ENCODE peak calls at places on chromosomes 6 and 20, in four cellular contexts. R is progenitor cell of endocrine pancreas, L is stomach, D is endodermal cell. F is an unnamed sample.
A peak's percentile ranks its signal among the peaks of the same experiment; 100 is the strongest.

GRCh38 chr6:135675862-135676261 is 175.6 kb upstream of the PDE7B start:
- DNase-seq in R (peak; percentile 16), L (no peak), D (peak; percentile 72), F (peak; percentile 8)

GRCh38 chr6:106163966-106164877 is 78.1 kb downstream of the PRDM1 start:
- DNase-seq in R (no peak), L (no peak), D (no peak), F (no peak)

GRCh38 chr6:47698342-47698787 is at the start of gene ADGRF4:
- DNase-seq in R (no peak), L (no peak), D (no peak), F (no peak)

GRCh38 chr6:44655368-44656342 is 268.1 kb downstream of the CDC5L start:
- DNase-seq in R (peak; percentile 77), L (peak; percentile 64), D (peak; percentile 99), F (peak; percentile 68)

GRCh38 chr6:132812255-132812732 is 2.1 kb upstream of the RPS12 start:
- DNase-seq in R (no peak), L (no peak), D (no peak), F (no peak)

GRCh38 chr6:64293298-64293697 is 657.7 kb downstream of the PHF3 start:
- DNase-seq in R (no peak), L (no peak), D (no peak), F (no peak)

GRCh38 chr6:1873781-1874180 is 264.1 kb downstream of the FOXC1 start:
- DNase-seq in R (no peak), L (no peak), D (no peak), F (no peak)

GRCh38 chr6:147161974-147162495 is 42.2 kb upstream of the STXBP5 start:
- DNase-seq in R (no peak), L (no peak), D (no peak), F (no peak)

GRCh38 chr6:56524891-56525703 is 117.6 kb downstream of the DST start:
- DNase-seq in R (no peak), L (no peak), D (no peak), F (no peak)

GRCh38 chr6:39389372-39389767 is 66.9 kb upstream of the KCNK16 start:
- DNase-seq in R (no peak), L (no peak), D (peak; percentile 69), F (no peak)

GRCh38 chr6:152566040-152566875 is 70.9 kb downstream of the SYNE1 start:
- DNase-seq in R (no peak), L (no peak), D (no peak), F (no peak)

GRCh38 chr20:61422636-61423425 is 170.8 kb downstream of the CDH4 start:
- DNase-seq in R (no peak), L (no peak), D (peak; percentile 72), F (no peak)

GRCh38 chr20:45630366-45630765 is 718 bp downstream of the WFDC9 start:
- DNase-seq in R (no peak), L (no peak), D (no peak), F (no peak)

GRCh38 chr20:58069796-58070663 is 158.4 kb downstream of the ANKRD60 start:
- DNase-seq in R (no peak), L (no peak), D (peak; percentile 24), F (no peak)

GRCh38 chr6:5084787-5085637 is at the start of gene PPP1R3G:
- DNase-seq in R (no peak), L (no peak), D (peak; percentile 79), F (no peak)

GRCh38 chr6:138240476-138241245 is 22.4 kb upstream of the PBOV1 start:
- DNase-seq in R (no peak), L (no peak), D (no peak), F (no peak)

GRCh38 chr6:7050911-7051779 is 56.6 kb upstream of the RREB1 start:
- DNase-seq in R (peak; percentile 26), L (peak; percentile 75), D (peak; percentile 85), F (no peak)

GRCh38 chr6:79188885-79189505 is 45.5 kb downstream of the HMGN3 start:
- DNase-seq in R (no peak), L (no peak), D (no peak), F (no peak)

GRCh38 chr6:135258970-135259369 is 77.9 kb downstream of the MYB start:
- DNase-seq in R (no peak), L (no peak), D (no peak), F (no peak)

GRCh38 chr6:43171284-43172126 is 436 bp downstream of the SRF start:
- DNase-seq in R (peak; percentile 35), L (no peak), D (no peak), F (no peak)

GRCh38 chr6:54980511-54981275 is 134.1 kb downstream of the FAM83B start:
- DNase-seq in R (no peak), L (no peak), D (no peak), F (no peak)

GRCh38 chr6:151096255-151096612 is 143.5 kb upstream of the AKAP12 start:
- DNase-seq in R (no peak), L (no peak), D (peak; percentile 5), F (no peak)

GRCh38 chr20:53896041-53896440 is 174.4 kb downstream of the BCAS1 start:
- DNase-seq in R (no peak), L (no peak), D (no peak), F (no peak)

GRCh38 chr6:155228549-155229166 is 35.2 kb upstream of the CLDN20 start:
- DNase-seq in R (no peak), L (no peak), D (no peak), F (no peak)

GRCh38 chr6:157921685-157922367 is 59.8 kb upstream of the SYNJ2 start:
- DNase-seq in R (no peak), L (no peak), D (no peak), F (no peak)

GRCh38 chr6:165245287-165245686 is 64.1 kb downstream of the C6orf118 start:
- DNase-seq in R (no peak), L (no peak), D (no peak), F (no peak)

GRCh38 chr6:158010591-158011477 is 29.2 kb downstream of the SYNJ2 start:
- DNase-seq in R (no peak), L (no peak), D (no peak), F (no peak)

GRCh38 chr6:71707059-71707458 is 179.3 kb upstream of the RIMS1 start:
- DNase-seq in R (no peak), L (no peak), D (no peak), F (no peak)

GRCh38 chr6:134316733-134317431 is 1.0 kb downstream of the SGK1 start:
- DNase-seq in R (no peak), L (no peak), D (no peak), F (no peak)

GRCh38 chr20:1810926-1811620 is 84.1 kb upstream of the SIRPA start:
- DNase-seq in R (no peak), L (no peak), D (peak; percentile 49), F (no peak)

GRCh38 chr20:63580796-63581461 is 6.9 kb upstream of the HELZ2 start:
- DNase-seq in R (no peak), L (peak; percentile 53), D (peak; percentile 67), F (no peak)

GRCh38 chr6:11731423-11731822 is 47.2 kb downstream of the ADTRP start:
- DNase-seq in R (no peak), L (peak; percentile 52), D (no peak), F (no peak)

GRCh38 chr20:35001596-35002362 is 46.1 kb downstream of the MYH7B start:
- DNase-seq in R (no peak), L (no peak), D (peak; percentile 74), F (no peak)

DNA sequence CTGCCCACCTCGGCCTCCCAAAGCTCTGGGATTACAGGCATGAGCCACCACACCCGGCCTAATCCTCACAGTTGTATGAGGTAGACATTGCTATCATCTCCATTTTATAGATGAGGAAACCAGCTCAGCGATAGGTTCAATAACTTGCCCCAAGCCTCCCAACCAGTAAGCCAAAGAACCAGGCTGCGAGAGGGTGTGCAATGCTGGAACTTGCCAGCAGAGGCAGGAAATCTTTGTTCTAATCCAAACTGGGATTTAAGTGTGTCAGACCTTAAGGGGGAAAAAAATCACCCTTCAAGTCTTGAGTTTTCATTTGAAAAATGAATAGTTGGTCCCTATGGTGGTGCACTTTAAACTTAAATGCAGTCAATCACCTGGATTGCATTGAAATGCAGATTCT is 20.1 kb upstream of the RNGTT start:
- DNase-seq in R (no peak), L (no peak), D (peak; percentile 84), F (no peak)
- TF ChIP-seq CTCF in R (peak; percentile 55), L (peak; percentile 30), D (peak; percentile 75), F (peak; percentile 31)

GRCh38 chr6:22236626-22237414 is 60.0 kb downstream of the PRL start:
- DNase-seq in R (no peak), L (no peak), D (no peak), F (no peak)
- TF ChIP-seq CTCF in R (no peak), L (no peak), D (no peak), F (no peak)

DNA sequence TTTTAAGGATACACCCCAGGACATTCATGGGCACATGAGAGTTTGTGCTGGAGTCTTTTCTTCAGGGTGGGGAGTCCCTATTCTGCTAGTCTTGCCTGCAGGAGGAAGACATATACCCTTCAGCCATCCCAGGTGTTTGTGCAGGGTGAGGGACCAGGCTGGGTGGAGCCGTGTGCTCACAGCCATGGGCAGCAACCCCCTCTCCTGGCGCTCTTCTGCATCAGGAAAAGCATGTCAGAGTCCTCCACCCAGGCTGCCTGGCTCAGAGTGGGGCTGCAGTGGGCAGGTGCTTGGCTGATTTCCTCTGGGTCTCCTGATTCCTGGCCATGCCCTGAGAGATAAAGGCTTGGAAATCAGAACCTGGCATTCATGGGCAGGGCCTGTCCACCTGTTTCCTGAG is 22.7 kb upstream of the MLN start:
- DNase-seq in R (no peak), L (peak; percentile 36), D (no peak), F (no peak)
- TF ChIP-seq CTCF in R (no peak), L (peak; percentile 8), D (peak; percentile 48), F (no peak)

GRCh38 chr6:148746363-148747144 is at the start of gene UST:
- DNase-seq in R (peak; percentile 48), L (peak; percentile 59), D (peak; percentile 95), F (no peak)
- TF ChIP-seq CTCF in R (peak; percentile 52), L (no peak), D (peak; percentile 73), F (peak; percentile 53)

GRCh38 chr20:36506253-36506652 is 35.1 kb upstream of the MYL9 start:
- DNase-seq in R (no peak), L (no peak), D (no peak), F (no peak)

GRCh38 chr20:36499723-36500501 is 41.4 kb upstream of the MYL9 start:
- DNase-seq in R (no peak), L (no peak), D (no peak), F (no peak)

GRCh38 chr20:36501367-36502006 is 39.8 kb upstream of the MYL9 start:
- DNase-seq in R (no peak), L (no peak), D (no peak), F (no peak)

GRCh38 chr20:36507746-36508145 is 33.6 kb upstream of the MYL9 start:
- DNase-seq in R (no peak), L (no peak), D (no peak), F (no peak)

GRCh38 chr20:36504295-36504694 is 37.0 kb upstream of the MYL9 start:
- DNase-seq in R (no peak), L (no peak), D (no peak), F (no peak)
- TF ChIP-seq CTCF in R (no peak), L (no peak), D (peak; percentile 48), F (no peak)

F was measured in D721Med.